ENCODE peak calls at places on chromosomes 6 and 20, in five cellular contexts. P, X, A, G and D are unnamed samples.

GRCh38 chr6:162856885-162857284 is 129.1 kb downstream of the PACRG start:
- DNase-seq in P (peak; percentile 87), X (no peak), A (peak; percentile 66), G (peak; percentile 69), D (peak; percentile 81)

GRCh38 chr6:45814772-45815171 is 200.9 kb downstream of the CLIC5 start:
- DNase-seq in P (no peak), X (no peak), A (no peak), G (no peak), D (no peak)

GRCh38 chr6:38264605-38265004 is 375.1 kb downstream of the BTBD9 start:
- DNase-seq in P (no peak), X (no peak), A (no peak), G (no peak), D (peak; percentile 75)

GRCh38 chr6:163423696-163424095 is 9.2 kb downstream of the QKI start:
- DNase-seq in P (no peak), X (no peak), A (no peak), G (no peak), D (no peak)

GRCh38 chr6:121748376-121748775 is 312.9 kb downstream of the GJA1 start:
- DNase-seq in P (peak; percentile 90), X (no peak), A (peak; percentile 3), G (no peak), D (no peak)

GRCh38 chr20:36792422-36792821 is 18.9 kb upstream of the DSN1 start:
- DNase-seq in P (peak; percentile 69), X (peak; percentile 28), A (peak; percentile 74), G (peak; percentile 68), D (peak; percentile 91)

GRCh38 chr6:79833264-79833663 is 114.1 kb downstream of the ELOVL4 start:
- DNase-seq in P (no peak), X (no peak), A (no peak), G (no peak), D (no peak)

GRCh38 chr6:28488916-28489365 is 26.7 kb downstream of the GPX6 start:
- DNase-seq in P (peak; percentile 56), X (no peak), A (peak; percentile 69), G (peak; percentile 67), D (peak; percentile 84)

GRCh38 chr6:157575436-157576145 is 194.6 kb downstream of the ZDHHC14 start:
- DNase-seq in P (no peak), X (no peak), A (no peak), G (no peak), D (no peak)

GRCh38 chr20:53679597-53680309 is 86.1 kb upstream of the ZNF217 start:
- DNase-seq in P (no peak), X (no peak), A (no peak), G (no peak), D (peak; percentile 57)

GRCh38 chr6:113352029-113352801 is 504.9 kb upstream of the MARCKS start:
- DNase-seq in P (peak; percentile 93), X (no peak), A (peak; percentile 87), G (peak; percentile 62), D (no peak)

GRCh38 chr20:48453477-48454093 is 374.2 kb downstream of the PREX1 start:
- DNase-seq in P (no peak), X (no peak), A (peak; percentile 10), G (no peak), D (no peak)

GRCh38 chr6:53069431-53069830 is 4.2 kb downstream of the FBXO9 start:
- DNase-seq in P (no peak), X (no peak), A (no peak), G (no peak), D (no peak)

GRCh38 chr6:9851541-9852380 is 563.1 kb downstream of the TFAP2A start:
- DNase-seq in P (peak; percentile 16), X (no peak), A (peak; percentile 83), G (no peak), D (peak; percentile 87)

GRCh38 chr6:54291738-54292137 is 16.5 kb upstream of the TINAG start:
- DNase-seq in P (peak; percentile 90), X (no peak), A (peak; percentile 66), G (peak; percentile 81), D (no peak)

GRCh38 chr6:55569638-55570037 is 9.4 kb downstream of the HMGCLL1 start:
- DNase-seq in P (no peak), X (no peak), A (no peak), G (no peak), D (no peak)

GRCh38 chr6:100260584-100260983 is 204.1 kb downstream of the SIM1 start:
- DNase-seq in P (peak; percentile 10), X (no peak), A (peak; percentile 11), G (no peak), D (no peak)

GRCh38 chr6:163719028-163719742 is 304.7 kb downstream of the QKI start:
- DNase-seq in P (no peak), X (no peak), A (no peak), G (no peak), D (no peak)

GRCh38 chr20:38747495-38748096 is 664 bp upstream of the ACTR5 start:
- DNase-seq in P (no peak), X (no peak), A (peak; percentile 89), G (no peak), D (no peak)

GRCh38 chr6:55578537-55579363 is at the start of gene HMGCLL1:
- DNase-seq in P (no peak), X (no peak), A (peak; percentile 17), G (peak; percentile 5), D (peak; percentile 92)

GRCh38 chr6:68635706-68636513 is 828 bp downstream of the ADGRB3 start:
- DNase-seq in P (no peak), X (no peak), A (no peak), G (peak; percentile 2), D (peak; percentile 72)

GRCh38 chr20:22414354-22414753 is 170.0 kb downstream of the FOXA2 start:
- DNase-seq in P (no peak), X (no peak), A (peak; percentile 56), G (no peak), D (no peak)

GRCh38 chr6:157244780-157245179 is 78.5 kb downstream of the TMEM242 start:
- DNase-seq in P (no peak), X (no peak), A (no peak), G (no peak), D (no peak)

GRCh38 chr6:34233867-34234266 is 2.8 kb upstream of the HMGA1 start:
- DNase-seq in P (no peak), X (no peak), A (no peak), G (no peak), D (peak; percentile 64)

GRCh38 chr6:34236423-34237315 is at the start of gene HMGA1:
- DNase-seq in P (peak; percentile 68), X (peak; percentile 91), A (peak; percentile 94), G (peak; percentile 88), D (peak; percentile 94)

GRCh38 chr6:34232901-34233300 is 3.8 kb upstream of the HMGA1 start:
- DNase-seq in P (no peak), X (no peak), A (no peak), G (no peak), D (peak; percentile 49)

GRCh38 chr6:34235605-34236422 is 859 bp upstream of the HMGA1 start:
- DNase-seq in P (peak; percentile 85), X (no peak), A (peak; percentile 95), G (peak; percentile 86), D (no peak)

DNA sequence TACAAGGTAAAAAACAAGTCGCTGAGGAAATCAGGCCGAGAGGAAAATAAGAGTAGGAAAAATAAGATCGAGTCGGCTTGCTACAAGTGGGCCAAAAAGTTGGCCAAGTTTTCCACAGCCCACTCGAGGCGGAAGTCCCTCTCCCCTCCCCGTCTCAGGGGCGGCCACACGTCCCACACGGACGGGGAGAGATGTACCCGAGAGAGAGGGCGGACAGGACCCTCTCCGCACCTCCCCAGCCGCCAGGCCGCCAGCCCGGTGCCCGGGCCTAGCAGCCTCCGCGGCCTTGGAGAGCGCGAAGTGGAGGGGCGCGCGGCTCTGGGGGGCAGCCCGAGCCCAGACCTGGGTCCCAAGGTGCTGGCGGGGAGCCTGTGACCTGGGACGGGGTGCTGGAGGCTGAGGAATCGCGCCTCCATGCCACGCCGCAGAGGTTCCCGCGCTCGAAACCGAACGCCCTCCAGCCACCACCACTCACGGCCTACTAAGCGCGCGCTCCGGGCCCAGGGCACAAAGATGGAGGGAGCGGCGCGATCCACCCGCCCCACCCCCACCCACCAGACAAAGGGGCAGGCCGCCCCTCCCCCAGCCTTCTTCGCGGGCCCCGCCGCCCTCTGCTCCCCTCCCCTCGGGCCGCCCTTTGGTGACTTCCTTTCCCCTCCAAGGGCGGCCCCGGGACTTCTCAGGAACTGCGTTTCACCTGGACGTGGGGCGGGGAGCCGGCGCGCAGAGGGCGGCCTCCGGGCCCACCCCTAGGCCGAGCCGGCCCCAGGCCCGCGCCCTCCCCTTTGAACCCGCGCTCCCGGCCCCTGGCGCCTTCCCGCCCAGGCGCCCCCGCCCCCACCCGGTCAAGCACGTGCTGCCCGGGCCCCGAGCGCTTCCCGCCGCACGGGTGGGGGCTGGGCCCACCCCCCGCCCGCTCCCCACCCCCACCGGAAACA is 1.7 kb upstream of the HMGA1 start:
- DNase-seq in P (no peak), X (no peak), A (no peak), G (no peak), D (peak; percentile 98)
- H3K4me3 ChIP-seq in P (no peak overlapping the region), X (no peak overlapping the region), A (no peak overlapping the region), G (no peak overlapping the region), D (peak overlapping the region; percentile 76)

DNA sequence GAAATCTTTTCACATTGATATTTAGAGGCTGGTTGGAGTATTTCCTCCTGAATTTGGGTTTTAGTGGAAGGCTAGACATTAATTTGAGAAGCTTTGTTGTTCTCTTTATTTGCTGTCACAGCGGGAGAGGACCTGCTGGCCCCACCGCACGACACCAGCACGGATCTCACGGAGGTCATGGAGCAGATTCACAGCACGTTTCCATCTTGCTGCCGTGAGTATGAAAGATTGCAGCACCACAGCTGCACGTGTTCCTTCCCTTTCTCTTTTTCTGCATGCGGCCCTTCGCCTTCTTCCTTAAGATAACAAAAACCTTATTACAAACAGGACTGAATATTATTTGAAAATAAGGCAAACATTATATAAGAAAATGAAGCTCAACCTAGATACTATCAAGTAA is 555.5 kb downstream of the UTRN start:
- DNase-seq in P (no peak), X (no peak), A (no peak), G (no peak), D (no peak)
- TF ChIP-seq CTCF in P (no peak), X (no peak), A (no peak), G (no peak), D (no peak)

DNA sequence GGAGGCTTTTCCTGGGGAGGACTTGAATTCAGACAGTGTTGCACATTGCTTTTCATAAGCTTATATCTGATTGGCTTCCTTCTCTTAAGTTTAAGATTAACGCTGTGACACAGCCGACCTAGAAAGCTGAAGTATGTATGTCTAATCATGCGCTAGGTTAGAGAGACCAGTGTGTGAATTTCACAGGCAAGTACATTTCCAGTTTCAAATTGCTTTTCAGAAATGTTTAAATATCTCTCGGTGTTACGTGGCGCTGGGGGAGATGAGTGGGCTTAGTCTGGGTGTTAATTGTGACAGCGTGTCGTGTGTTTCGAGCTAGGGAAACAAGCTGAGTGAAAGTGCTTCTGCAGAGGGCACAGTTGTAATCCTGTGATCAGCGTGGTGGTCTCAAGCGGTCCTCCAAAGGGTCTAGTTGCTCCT is 166.5 kb downstream of the SASH1 start:
- DNase-seq in P (peak; percentile 64), X (no peak), A (no peak), G (no peak), D (no peak)
- H3K9ac ChIP-seq in P (peak overlapping the region; percentile 90), X (no peak overlapping the region), A (no peak overlapping the region), G (no peak overlapping the region), D (no peak overlapping the region)

DNA sequence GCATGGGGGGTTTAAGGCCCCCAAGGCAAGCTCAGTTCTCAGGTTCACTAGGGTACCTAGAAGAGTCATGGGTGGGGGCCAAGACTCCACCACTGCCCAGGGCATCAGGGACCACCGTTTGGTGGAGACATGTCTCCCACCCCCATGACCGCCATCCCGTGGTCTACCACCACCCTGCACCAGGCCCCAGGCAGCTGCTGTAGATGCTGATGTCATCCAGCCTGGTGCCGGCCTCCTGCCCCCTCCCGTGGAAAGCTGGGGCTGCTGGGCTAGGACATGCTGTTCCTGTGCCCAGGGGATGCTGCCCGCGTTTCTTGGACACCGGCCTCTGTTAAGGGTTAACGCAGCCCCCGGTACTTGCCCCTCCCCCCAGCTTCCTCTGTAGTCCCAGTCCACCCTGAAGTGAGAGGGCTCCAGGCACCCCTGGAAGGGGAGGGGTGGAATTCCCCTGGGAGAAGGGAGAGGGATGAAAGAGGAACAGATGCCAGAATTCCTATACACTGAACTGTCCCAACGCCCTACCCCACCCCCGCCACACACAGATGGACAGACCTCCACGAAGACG is 587 bp downstream of the IP6K3 start:
- DNase-seq in P (peak; percentile 21), X (no peak), A (no peak), G (no peak), D (peak; percentile 74)
- H3K4me3 ChIP-seq in P (no peak overlapping the region), X (no peak overlapping the region), A (no peak overlapping the region), G (no peak overlapping the region), D (no peak overlapping the region)